ENCODE peak calls at places on chromosomes 6 and 20, in six cellular contexts. Y is heart left ventricle, P is right lobe of liver, V is Peyer's patch, B is esophagus muscularis mucosa, U is IMR-90. G is an unnamed sample. For H3K4me1, the result is how much of the 10 kb centered on the place peaks cover.

GRCh38 chr20:47993035-47993755 is 207.9 kb upstream of the SULF2 start:
- DNase-seq in P (no peak), U (no peak), V (no peak), B (no peak), Y (no peak), G (no peak)

GRCh38 chr20:39706089-39706721 is 744.1 kb downstream of the DHX35 start:
- DNase-seq in P (no peak), U (no peak), Y (peak), B (no peak), V (no peak), G (no peak)

GRCh38 chr20:23318347-23318746 is 32.2 kb upstream of the NXT1 start:
- DNase-seq in B (no peak), P (no peak), V (no peak), U (no peak), Y (no peak), G (no peak)

GRCh38 chr6:1390805-1391511 is 1.6 kb downstream of the FOXF2 start:
- DNase-seq in U (peak), V (no peak), B (no peak), P (no peak), Y (no peak), G (no peak)

GRCh38 chr20:4962257-4962855 is 39.0 kb downstream of the SLC23A2 start:
- DNase-seq in U (no peak), P (no peak), V (peak), B (no peak), Y (no peak), G (no peak)

GRCh38 chr6:31689249-31690110 is 8.6 kb upstream of the LY6G5C start:
- DNase-seq in U (no peak), B (no peak), Y (no peak), P (no peak), V (no peak), G (no peak)

GRCh38 chr6:168088161-168089106 is 9.4 kb upstream of the FRMD1 start:
- DNase-seq in P (peak), Y (peak), B (no peak), U (peak), V (peak), G (no peak)

GRCh38 chr6:36820700-36821580 is 18.3 kb downstream of the CPNE5 start:
- DNase-seq in B (no peak), U (peak), P (no peak), Y (peak), V (no peak), G (no peak)

GRCh38 chr20:38700926-38701325 is 23.4 kb upstream of the SLC32A1 start:
- DNase-seq in P (no peak), V (no peak), U (no peak), B (no peak), Y (no peak), G (no peak)

GRCh38 chr20:17859002-17859615 is 109.5 kb downstream of the SNX5 start:
- DNase-seq in P (peak), B (no peak), Y (no peak), V (peak), U (no peak), G (no peak)

GRCh38 chr6:4719491-4719890 is 56.7 kb upstream of the CDYL start:
- DNase-seq in B (no peak), U (no peak), P (no peak), Y (no peak), V (no peak), G (no peak)

GRCh38 chr6:43570876-43571441 is 4.9 kb downstream of the XPO5 start:
- DNase-seq in U (peak), V (no peak), P (no peak), Y (no peak), B (no peak), G (no peak)

GRCh38 chr20:3545401-3545925 is 74.6 kb downstream of the ATRN start:
- DNase-seq in B (no peak), V (no peak), U (no peak), P (no peak), Y (no peak), G (no peak)

GRCh38 chr20:24838551-24839530 is 110.2 kb upstream of the CST7 start:
- DNase-seq in V (no peak), P (no peak), U (peak), B (no peak), Y (no peak), G (no peak)

GRCh38 chr6:149435919-149436586 is 36.0 kb downstream of the SUMO4 start:
- DNase-seq in Y (no peak), P (no peak), U (no peak), B (no peak), V (no peak), G (no peak)

GRCh38 chr6:105780146-105780860 is 305.8 kb upstream of the PRDM1 start:
- DNase-seq in B (no peak), V (no peak), U (peak), P (no peak), Y (no peak), G (no peak)

GRCh38 chr6:170284126-170284773 is 6.6 kb downstream of the DLL1 start:
- DNase-seq in Y (no peak), B (no peak), U (no peak), V (peak), P (no peak), G (no peak)

GRCh38 chr6:108948252-108948651 is 100.0 kb downstream of the ARMC2 start:
- DNase-seq in V (no peak), B (peak), U (no peak), P (no peak), Y (peak), G (no peak)

GRCh38 chr6:158835616-158836221 is 16.6 kb upstream of the EZR start:
- DNase-seq in P (peak), U (peak), B (no peak), Y (peak), V (peak), G (no peak)

GRCh38 chr20:3796477-3797225 is 541 bp downstream of the CDC25B start:
- DNase-seq in P (no peak), B (no peak), Y (no peak), V (no peak), U (no peak), G (no peak)

GRCh38 chr6:82436740-82437139 is 73.1 kb downstream of the TPBG start:
- DNase-seq in B (no peak), Y (no peak), V (no peak), U (no peak), P (no peak), G (no peak)

GRCh38 chr6:104540743-104541142 is 319.0 kb downstream of the HACE1 start:
- DNase-seq in U (peak), P (no peak), Y (no peak), V (no peak), B (no peak), G (no peak)

GRCh38 chr6:137900815-137901214 is 33.8 kb downstream of the TNFAIP3 start:
- DNase-seq in Y (no peak), B (no peak), U (no peak), P (no peak), V (no peak), G (no peak)

GRCh38 chr20:29079769-29080690 is 2177.4 kb upstream of the DEFB115 start:
- DNase-seq in B (no peak), U (no peak), Y (no peak), V (no peak), P (peak), G (no peak)
- TF ChIP-seq POLR2A in B (no peak), U (no peak), Y (no peak), V (no peak), P (no peak), G (no peak)

GRCh38 chr6:85418059-85418458 is 31.8 kb upstream of the NT5E start:
- DNase-seq in Y (no peak), P (no peak), U (peak), V (no peak), B (no peak), G (no peak)
- H3K4me1 ChIP-seq in Y (under half), P (under half), U (under half), V (under half), B (under half), G (under half)

DNA sequence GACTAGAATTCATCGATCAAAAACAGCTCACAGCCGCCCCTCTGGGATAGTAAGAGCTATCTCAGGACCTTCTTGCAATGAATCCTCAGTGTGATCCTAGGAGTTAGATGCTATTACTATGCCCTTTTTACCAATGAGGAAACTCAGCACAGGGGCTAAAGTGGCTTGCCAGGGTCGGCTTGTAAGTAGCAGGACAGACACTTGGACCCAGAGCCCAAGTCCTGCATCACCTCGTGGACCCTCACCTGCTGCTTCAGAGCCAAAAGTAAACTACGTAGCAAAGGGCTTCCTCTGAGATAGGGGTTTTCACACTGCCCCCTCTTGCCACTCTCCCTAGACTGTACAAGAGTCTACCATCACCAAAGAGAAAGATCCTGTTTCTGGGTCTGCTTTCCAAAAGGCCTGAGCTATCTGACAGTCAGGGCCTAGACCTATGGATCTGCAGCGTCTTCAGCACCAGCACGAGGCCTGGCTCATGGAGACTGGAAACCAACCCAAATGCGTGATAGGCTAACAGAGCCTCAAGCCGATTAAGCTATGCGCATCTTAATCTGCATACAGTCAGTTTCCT is 172.3 kb downstream of the ANKRD60 start:
- DNase-seq in B (peak), V (no peak), Y (no peak), U (no peak), P (no peak), G (no peak)
- TF ChIP-seq POLR2A in B (no peak), V (no peak), Y (no peak), U (no peak), P (no peak), G (no peak)

GRCh38 chr6:143741480-143741879 is 63.7 kb downstream of the PHACTR2 start:
- DNase-seq in V (no peak), P (no peak), U (no peak), B (no peak), Y (no peak), G (no peak)
- H3K4me1 ChIP-seq in V (under half), P (under half), U (under half), B (under half), Y (under half), G (under half)

G was measured in esophagus squamous epithelium.